ENCODE peak calls at places on chromosome 10, in eight cellular contexts. R is Calu3, M is AG09309, S is WTC11, C is osteocyte, K is fibroblast of mammary gland, U is GM12865, H is AG04450. E is an unnamed sample.

GRCh38 chr10:43118631-43119415 is 19.4 kb upstream of the CSGALNACT2 start:
- DNase-seq in R (no peak), M (no peak), S (no peak), C (no peak), K (no peak), U (no peak), H (no peak), E (peak; percentile 37)

GRCh38 chr10:102815790-102816549 is 21.2 kb downstream of the CYP17A1 start:
- DNase-seq in R (no peak), M (peak; percentile 80), S (no peak), C (no peak), K (peak; percentile 87), U (no peak), H (peak; percentile 81), E (peak; percentile 57)

GRCh38 chr10:116815641-116816415 is 33.5 kb upstream of the ENO4 start:
- DNase-seq in R (no peak), M (peak; percentile 1), S (no peak), C (no peak), K (peak; percentile 63), U (no peak), H (no peak), E (no peak)

GRCh38 chr10:127017406-127018297 is 112.4 kb downstream of the DOCK1 start:
- DNase-seq in R (no peak), M (no peak), S (no peak), C (no peak), K (no peak), U (no peak), H (no peak), E (no peak)

GRCh38 chr10:34169677-34170076 is 645.4 kb downstream of the PARD3 start:
- DNase-seq in R (no peak), M (no peak), S (no peak), C (no peak), K (no peak), U (no peak), H (no peak), E (no peak)

GRCh38 chr10:70541738-70542564 is 60.6 kb downstream of the PRF1 start:
- DNase-seq in R (no peak), M (no peak), S (no peak), C (no peak), K (no peak), U (no peak), H (no peak), E (no peak)

GRCh38 chr10:71608863-71609768 is 110.5 kb downstream of the C10orf105 start:
- DNase-seq in R (peak; percentile 80), M (no peak), S (peak; percentile 93), C (peak; percentile 88), K (peak; percentile 56), U (peak; percentile 68), H (no peak), E (peak; percentile 88)

GRCh38 chr10:133113146-133113830 is 25.6 kb downstream of the ADGRA1 start:
- DNase-seq in R (no peak), M (no peak), S (no peak), C (no peak), K (no peak), U (no peak), H (no peak), E (no peak)

GRCh38 chr10:16559236-16559773 is 37.6 kb upstream of the C1QL3 start:
- DNase-seq in R (no peak), M (no peak), S (no peak), C (no peak), K (no peak), U (no peak), H (no peak), E (no peak)

GRCh38 chr10:625335-625699 is 64.2 kb downstream of the DIP2C start:
- DNase-seq in R (no peak), M (no peak), S (no peak), C (no peak), K (no peak), U (no peak), H (no peak), E (peak; percentile 41)

GRCh38 chr10:72126184-72126871 is 38.0 kb upstream of the SPOCK2 start:
- DNase-seq in R (peak; percentile 24), M (no peak), S (no peak), C (no peak), K (peak; percentile 78), U (peak; percentile 52), H (peak; percentile 10), E (no peak)

GRCh38 chr10:87066865-87067264 is 27.8 kb downstream of the GLUD1 start:
- DNase-seq in R (no peak), M (no peak), S (no peak), C (no peak), K (no peak), U (no peak), H (no peak), E (no peak)

GRCh38 chr10:34156781-34157425 is 658.2 kb downstream of the PARD3 start:
- DNase-seq in R (no peak), M (no peak), S (no peak), C (no peak), K (peak; percentile 94), U (no peak), H (peak; percentile 21), E (no peak)

GRCh38 chr10:76311752-76312699 is 880.6 kb downstream of the LRMDA start:
- DNase-seq in R (no peak), M (no peak), S (peak; percentile 63), C (no peak), K (peak; percentile 45), U (peak; percentile 23), H (no peak), E (no peak)

GRCh38 chr10:109203616-109204375 is 719.5 kb downstream of the XPNPEP1 start:
- DNase-seq in R (no peak), M (no peak), S (no peak), C (no peak), K (peak; percentile 13), U (no peak), H (no peak), E (no peak)

GRCh38 chr10:94066411-94066810 is 72.7 kb downstream of the PLCE1 start:
- DNase-seq in R (no peak), M (no peak), S (peak; percentile 46), C (no peak), K (peak; percentile 63), U (peak; percentile 5), H (no peak), E (no peak)

GRCh38 chr10:127142141-127142540 is 54.2 kb downstream of the INSYN2A start:
- DNase-seq in R (no peak), M (no peak), S (no peak), C (no peak), K (no peak), U (no peak), H (no peak), E (no peak)

GRCh38 chr10:77925410-77925794 is 1.2 kb downstream of the DLG5 start:
- DNase-seq in R (peak; percentile 39), M (no peak), S (no peak), C (no peak), K (peak; percentile 48), U (no peak), H (no peak), E (no peak)

GRCh38 chr10:31032515-31033132 is 959 bp upstream of the ZNF438 start:
- DNase-seq in R (no peak), M (no peak), S (no peak), C (no peak), K (no peak), U (no peak), H (no peak), E (peak; percentile 55)

GRCh38 chr10:31033166-31033565 is 1.5 kb upstream of the ZNF438 start:
- DNase-seq in R (no peak), M (no peak), S (no peak), C (no peak), K (no peak), U (no peak), H (no peak), E (no peak)

GRCh38 chr10:31031205-31031665 is 430 bp downstream of the ZNF438 start:
- DNase-seq in R (no peak), M (no peak), S (no peak), C (no peak), K (no peak), U (no peak), H (no peak), E (no peak)

GRCh38 chr10:31030800-31031199 is 865 bp downstream of the ZNF438 start:
- DNase-seq in R (peak; percentile 14), M (no peak), S (no peak), C (no peak), K (no peak), U (no peak), H (no peak), E (no peak)

GRCh38 chr10:31031666-31032514 is at the start of gene ZNF438:
- DNase-seq in R (peak; percentile 97), M (peak; percentile 82), S (peak; percentile 96), C (peak; percentile 99), K (peak; percentile 95), U (peak; percentile 96), H (peak; percentile 89), E (peak; percentile 96)
- TF ChIP-seq CTCF in R (peak; percentile 54), M (peak; percentile 50), S (no peak), C (peak; percentile 54), K (peak; percentile 22), U (peak; percentile 80), H (peak; percentile 40), E (peak; percentile 70)

GRCh38 chr10:15262036-15262713 is 93.7 kb upstream of the NMT2 start:
- DNase-seq in R (peak; percentile 35), M (no peak), S (no peak), C (no peak), K (peak; percentile 42), U (peak; percentile 52), H (no peak), E (no peak)
- TF ChIP-seq CTCF in R (peak; percentile 34), M (peak; percentile 50), S (no peak), C (peak; percentile 39), K (peak; percentile 43), U (peak; percentile 38), H (peak; percentile 48), E (peak; percentile 28)

GRCh38 chr10:78972947-78973900 is 95.5 kb upstream of the ZMIZ1 start:
- DNase-seq in R (peak; percentile 88), M (peak; percentile 71), S (peak; percentile 71), C (peak; percentile 96), K (peak; percentile 92), U (peak; percentile 80), H (peak; percentile 78), E (peak; percentile 79)
- TF ChIP-seq CTCF in R (no peak), M (no peak), S (no peak), C (no peak), K (no peak), U (no peak), H (no peak), E (no peak)

GRCh38 chr10:29635711-29636144 is 957 bp upstream of the SVIL start:
- DNase-seq in R (peak; percentile 42), M (no peak), S (peak; percentile 43), C (no peak), K (peak; percentile 42), U (peak; percentile 32), H (no peak), E (no peak)
- TF ChIP-seq CTCF in R (no peak), M (no peak), S (no peak), C (no peak), K (no peak), U (no peak), H (no peak), E (no peak)

E was measured in lower lobe of right lung.